ENCODE peak calls at places on chromosome 21, in eight cellular contexts. One of them, this sample, is unnamed.
A peak's percentile ranks its signal among the peaks of the same experiment; 100 is the strongest.

GRCh38 chr21:29322570-29322957 is 23.8 kb downstream of the BACH1 start:
- DNase-seq in mesenchymal stem cell: no peak
- DNase-seq in SK-N-SH: no peak
- DNase-seq in GM23248: no peak
- DNase-seq in fibroblast of lung: no peak
- DNase-seq in colonic mucosa: no peak
- DNase-seq in neural progenitor cell: no peak
- DNase-seq in H9: no peak
- DNase-seq in this sample: no peak

GRCh38 chr21:27268290-27268689 is 301.4 kb upstream of the ADAMTS5 start:
- DNase-seq in neural progenitor cell: no peak
- DNase-seq in SK-N-SH: no peak
- DNase-seq in GM23248: peak; percentile 65
- DNase-seq in fibroblast of lung: peak; percentile 49
- DNase-seq in H9: no peak
- DNase-seq in colonic mucosa: no peak
- DNase-seq in mesenchymal stem cell: no peak
- DNase-seq in this sample: no peak

GRCh38 chr21:35257413-35257812 is 208.3 kb upstream of the RUNX1 start:
- DNase-seq in fibroblast of lung: peak; percentile 97
- DNase-seq in colonic mucosa: peak; percentile 51
- DNase-seq in SK-N-SH: no peak
- DNase-seq in GM23248: peak; percentile 89
- DNase-seq in H9: no peak
- DNase-seq in neural progenitor cell: no peak
- DNase-seq in mesenchymal stem cell: peak; percentile 90
- DNase-seq in this sample: peak; percentile 70

GRCh38 chr21:27532081-27532480 is 565.2 kb upstream of the ADAMTS5 start:
- DNase-seq in colonic mucosa: peak; percentile 54
- DNase-seq in SK-N-SH: no peak
- DNase-seq in mesenchymal stem cell: peak; percentile 57
- DNase-seq in GM23248: peak; percentile 52
- DNase-seq in H9: no peak
- DNase-seq in neural progenitor cell: no peak
- DNase-seq in fibroblast of lung: peak; percentile 50
- DNase-seq in this sample: no peak

GRCh38 chr21:36661511-36662309 is 37.2 kb upstream of the SIM2 start:
- DNase-seq in SK-N-SH: peak; percentile 43
- DNase-seq in GM23248: peak; percentile 47
- DNase-seq in mesenchymal stem cell: peak; percentile 48
- DNase-seq in colonic mucosa: peak; percentile 41
- DNase-seq in fibroblast of lung: peak; percentile 54
- DNase-seq in neural progenitor cell: peak; percentile 62
- DNase-seq in H9: peak; percentile 58
- DNase-seq in this sample: no peak

GRCh38 chr21:38916214-38916964 is 110.7 kb downstream of the ETS2 start:
- DNase-seq in neural progenitor cell: no peak
- DNase-seq in SK-N-SH: no peak
- DNase-seq in GM23248: no peak
- DNase-seq in mesenchymal stem cell: no peak
- DNase-seq in fibroblast of lung: no peak
- DNase-seq in colonic mucosa: no peak
- DNase-seq in H9: no peak
- DNase-seq in this sample: no peak

GRCh38 chr21:24850121-24850520 is 757.2 kb downstream of the MRPL39 start:
- DNase-seq in GM23248: no peak
- DNase-seq in mesenchymal stem cell: no peak
- DNase-seq in H9: no peak
- DNase-seq in fibroblast of lung: no peak
- DNase-seq in SK-N-SH: no peak
- DNase-seq in neural progenitor cell: no peak
- DNase-seq in colonic mucosa: no peak
- DNase-seq in this sample: no peak

GRCh38 chr21:24896735-24897124 is 710.6 kb downstream of the MRPL39 start:
- DNase-seq in colonic mucosa: no peak
- DNase-seq in fibroblast of lung: no peak
- DNase-seq in neural progenitor cell: no peak
- DNase-seq in H9: no peak
- DNase-seq in mesenchymal stem cell: no peak
- DNase-seq in SK-N-SH: no peak
- DNase-seq in GM23248: no peak
- DNase-seq in this sample: no peak

GRCh38 chr21:28518620-28519019 is 474.1 kb downstream of the LTN1 start:
- DNase-seq in H9: no peak
- DNase-seq in neural progenitor cell: no peak
- DNase-seq in GM23248: peak; percentile 25
- DNase-seq in colonic mucosa: no peak
- DNase-seq in mesenchymal stem cell: no peak
- DNase-seq in fibroblast of lung: no peak
- DNase-seq in SK-N-SH: no peak
- DNase-seq in this sample: no peak

GRCh38 chr21:28215214-28215954 is 777.3 kb downstream of the LTN1 start:
- DNase-seq in SK-N-SH: no peak
- DNase-seq in colonic mucosa: no peak
- DNase-seq in H9: no peak
- DNase-seq in mesenchymal stem cell: peak; percentile 35
- DNase-seq in GM23248: peak; percentile 88
- DNase-seq in neural progenitor cell: no peak
- DNase-seq in fibroblast of lung: peak; percentile 63
- DNase-seq in this sample: no peak

GRCh38 chr21:39022035-39022900 is 161.0 kb downstream of the PSMG1 start:
- DNase-seq in neural progenitor cell: no peak
- DNase-seq in GM23248: no peak
- DNase-seq in SK-N-SH: no peak
- DNase-seq in colonic mucosa: no peak
- DNase-seq in H9: no peak
- DNase-seq in mesenchymal stem cell: no peak
- DNase-seq in fibroblast of lung: no peak
- DNase-seq in this sample: peak; percentile 76

DNA sequence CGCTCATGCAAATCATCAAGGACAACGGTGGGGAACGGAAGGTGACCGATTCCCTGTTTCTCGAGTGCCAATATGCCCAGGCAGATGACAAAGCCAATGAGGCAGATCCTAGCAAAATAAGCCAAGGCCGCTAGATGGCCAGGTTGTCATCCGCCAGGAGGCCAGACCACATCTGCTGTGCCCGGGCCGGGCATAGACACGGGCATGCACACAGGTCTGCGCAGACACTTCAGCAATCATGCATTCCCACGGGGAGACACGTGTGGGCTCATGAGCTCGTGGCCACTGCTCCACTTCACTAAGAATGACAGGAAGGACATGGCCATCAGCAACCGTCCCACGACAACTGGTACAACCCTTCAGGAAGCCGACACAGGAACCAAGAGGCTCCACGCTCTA is 23.4 kb downstream of the WDR4 start:
- DNase-seq in fibroblast of lung: no peak
- DNase-seq in colonic mucosa: no peak
- DNase-seq in H9: no peak
- DNase-seq in SK-N-SH: no peak
- DNase-seq in mesenchymal stem cell: no peak
- DNase-seq in neural progenitor cell: no peak
- DNase-seq in GM23248: no peak
- DNase-seq in this sample: no peak
- H3K4me1 ChIP-seq in fibroblast of lung: no peaks in the 10 kb centered on the region
- H3K4me1 ChIP-seq in colonic mucosa: no peaks in the 10 kb centered on the region
- H3K4me1 ChIP-seq in H9: no peaks in the 10 kb centered on the region
- H3K4me1 ChIP-seq in SK-N-SH: no peaks in the 10 kb centered on the region
- H3K4me1 ChIP-seq in mesenchymal stem cell: no peaks in the 10 kb centered on the region
- H3K4me1 ChIP-seq in neural progenitor cell: no peaks in the 10 kb centered on the region
- H3K4me1 ChIP-seq in GM23248: no peaks in the 10 kb centered on the region
- H3K4me1 ChIP-seq in this sample: no peaks in the 10 kb centered on the region

DNA sequence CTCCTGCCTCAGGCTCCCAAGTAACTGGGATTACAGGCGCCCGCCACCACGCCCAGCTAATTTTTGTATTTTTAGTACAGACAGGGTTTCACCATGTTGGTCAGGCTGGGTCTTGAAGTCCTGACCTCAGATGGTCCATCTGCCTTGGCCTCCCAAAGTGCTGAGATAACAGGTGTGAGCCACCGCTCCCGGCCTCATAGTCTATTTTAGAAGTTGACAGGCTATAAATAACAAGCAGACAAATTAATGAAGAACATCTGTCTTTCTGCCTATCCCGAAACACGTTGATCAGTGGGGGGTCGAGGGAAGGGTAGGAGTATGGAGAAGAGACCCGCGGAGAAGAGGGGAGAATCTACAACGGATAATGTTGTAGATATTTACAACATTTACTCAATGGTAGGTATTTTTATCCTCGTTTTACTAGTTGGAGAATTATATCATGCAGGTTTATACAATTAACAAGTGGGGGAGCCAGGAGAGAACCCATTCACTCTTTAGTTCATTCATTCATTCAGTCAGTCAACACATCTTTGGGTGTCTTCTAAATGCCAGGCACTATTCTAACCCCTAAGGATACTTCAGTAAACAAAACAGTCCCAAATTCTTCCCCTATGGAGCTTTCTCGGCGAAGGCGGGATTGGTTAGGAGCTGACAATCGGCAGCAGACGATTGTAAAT is 501 bp upstream of the IFNAR2 start:
- DNase-seq in H9: no peak
- DNase-seq in SK-N-SH: peak; percentile 21
- DNase-seq in fibroblast of lung: no peak
- DNase-seq in neural progenitor cell: no peak
- DNase-seq in GM23248: no peak
- DNase-seq in mesenchymal stem cell: no peak
- DNase-seq in colonic mucosa: no peak
- DNase-seq in this sample: no peak
- H3K9ac ChIP-seq in H9: no peak overlapping the region
- H3K9ac ChIP-seq in SK-N-SH: no peak overlapping the region
- H3K9ac ChIP-seq in fibroblast of lung: no peak overlapping the region
- H3K9ac ChIP-seq in neural progenitor cell: no peak overlapping the region
- H3K9ac ChIP-seq in GM23248: peak overlapping the region; percentile 97
- H3K9ac ChIP-seq in mesenchymal stem cell: peak overlapping the region; percentile 78
- H3K9ac ChIP-seq in colonic mucosa: no peak overlapping the region
- H3K9ac ChIP-seq in this sample: no peak overlapping the region

GRCh38 chr21:43812139-43812821 is 22.9 kb downstream of the RRP1 start:
- DNase-seq in fibroblast of lung: no peak
- DNase-seq in SK-N-SH: no peak
- DNase-seq in neural progenitor cell: no peak
- DNase-seq in colonic mucosa: no peak
- DNase-seq in GM23248: no peak
- DNase-seq in mesenchymal stem cell: no peak
- DNase-seq in H9: no peak
- DNase-seq in this sample: peak; percentile 79
- H3K4me1 ChIP-seq in fibroblast of lung: peaks cover 4% of the 10 kb centered on the region
- H3K4me1 ChIP-seq in SK-N-SH: no peaks in the 10 kb centered on the region
- H3K4me1 ChIP-seq in neural progenitor cell: peaks cover 18% of the 10 kb centered on the region
- H3K4me1 ChIP-seq in colonic mucosa: peaks cover 6% of the 10 kb centered on the region
- H3K4me1 ChIP-seq in GM23248: no peaks in the 10 kb centered on the region
- H3K4me1 ChIP-seq in mesenchymal stem cell: peaks cover 7% of the 10 kb centered on the region
- H3K4me1 ChIP-seq in H9: no peaks in the 10 kb centered on the region
- H3K4me1 ChIP-seq in this sample: no peaks in the 10 kb centered on the region

DNA sequence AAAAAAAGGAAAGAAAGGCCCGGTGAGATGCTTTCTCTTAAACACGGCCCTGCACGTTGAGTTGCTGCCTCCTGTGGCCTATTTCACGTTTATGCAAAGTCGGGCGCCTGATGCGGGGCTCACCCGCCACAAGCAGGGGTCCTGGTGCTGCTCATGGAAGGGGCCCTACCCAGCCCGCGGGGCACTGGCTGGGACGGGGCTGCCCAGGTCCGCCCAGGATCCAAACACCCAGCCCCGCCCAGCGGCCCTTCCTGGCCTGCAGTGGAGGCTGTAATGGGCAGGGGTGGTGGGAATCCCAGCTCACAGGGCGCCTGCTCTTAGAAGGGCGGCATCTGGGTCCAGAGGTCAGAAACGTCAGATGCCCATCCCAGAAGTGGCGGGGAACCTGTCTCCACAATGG is 1.6 kb downstream of the COL6A2 start:
- DNase-seq in SK-N-SH: peak; percentile 47
- DNase-seq in mesenchymal stem cell: peak; percentile 64
- DNase-seq in colonic mucosa: peak; percentile 32
- DNase-seq in H9: peak; percentile 62
- DNase-seq in fibroblast of lung: peak; percentile 54
- DNase-seq in GM23248: peak; percentile 74
- DNase-seq in neural progenitor cell: peak; percentile 34
- DNase-seq in this sample: peak; percentile 69
- H3K9ac ChIP-seq in SK-N-SH: no peak overlapping the region
- H3K9ac ChIP-seq in mesenchymal stem cell: peak overlapping the region; percentile 88
- H3K9ac ChIP-seq in colonic mucosa: peak overlapping the region; percentile 8
- H3K9ac ChIP-seq in H9: no peak overlapping the region
- H3K9ac ChIP-seq in fibroblast of lung: peak overlapping the region; percentile 74
- H3K9ac ChIP-seq in GM23248: peak overlapping the region; percentile 97
- H3K9ac ChIP-seq in neural progenitor cell: no peak overlapping the region
- H3K9ac ChIP-seq in this sample: no peak overlapping the region

GRCh38 chr21:15759469-15759868 is 29.7 kb downstream of the USP25 start:
- DNase-seq in colonic mucosa: no peak
- DNase-seq in neural progenitor cell: no peak
- DNase-seq in mesenchymal stem cell: no peak
- DNase-seq in H9: no peak
- DNase-seq in SK-N-SH: no peak
- DNase-seq in GM23248: no peak
- DNase-seq in fibroblast of lung: no peak
- DNase-seq in this sample: no peak
- H3K4me1 ChIP-seq in colonic mucosa: peaks cover 16% of the 10 kb centered on the region
- H3K4me1 ChIP-seq in neural progenitor cell: peaks cover 14% of the 10 kb centered on the region
- H3K4me1 ChIP-seq in mesenchymal stem cell: peaks cover 2% of the 10 kb centered on the region
- H3K4me1 ChIP-seq in H9: peaks cover 13% of the 10 kb centered on the region
- H3K4me1 ChIP-seq in SK-N-SH: no peaks in the 10 kb centered on the region
- H3K4me1 ChIP-seq in GM23248: peaks cover 7% of the 10 kb centered on the region
- H3K4me1 ChIP-seq in fibroblast of lung: no peaks in the 10 kb centered on the region
- H3K4me1 ChIP-seq in this sample: peaks cover 4% of the 10 kb centered on the region

DNA sequence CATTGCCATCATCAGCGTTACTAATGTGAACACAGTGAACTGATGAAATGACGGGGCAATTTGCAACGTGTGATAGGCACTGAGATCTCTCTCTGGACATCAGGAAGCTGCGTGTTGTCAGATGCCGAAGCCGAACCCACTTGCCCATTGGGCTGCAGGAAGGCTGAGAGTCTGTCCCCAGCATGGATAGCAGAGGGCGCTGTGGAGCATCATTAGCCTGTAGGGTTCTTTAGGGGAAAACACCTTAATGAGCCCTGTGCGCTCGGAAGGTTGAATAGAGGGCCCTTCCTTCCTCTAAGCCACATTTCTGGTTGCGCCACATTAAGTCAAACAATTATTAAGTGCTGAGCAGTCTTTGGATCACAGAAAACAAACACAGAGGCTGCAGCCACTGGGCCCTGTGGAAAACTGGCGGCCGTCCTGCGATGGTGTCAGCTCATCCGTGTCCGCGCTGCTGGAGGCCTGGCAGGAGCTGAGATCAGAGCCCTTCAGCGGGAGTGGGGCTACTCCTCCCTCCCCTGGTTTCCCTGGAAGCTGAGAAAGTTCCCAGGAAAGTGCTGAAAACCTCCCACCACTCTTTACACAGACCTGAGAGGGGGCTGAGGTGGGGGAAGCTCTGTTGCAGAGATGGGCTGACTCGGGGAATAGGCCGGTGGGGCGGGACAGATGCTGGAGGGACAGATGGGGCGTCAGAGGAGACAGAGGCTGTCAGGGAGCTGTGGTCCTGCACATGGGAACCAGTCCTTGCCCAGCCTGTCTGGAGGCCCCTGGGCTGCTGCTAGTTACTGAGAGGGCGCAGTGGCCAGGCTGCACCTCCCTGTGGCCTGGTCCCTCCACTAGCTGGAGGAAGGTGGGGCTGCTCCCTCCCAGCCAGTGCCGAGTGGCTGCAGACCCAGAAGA is 12.7 kb downstream of the TFF2 start:
- DNase-seq in GM23248: peak; percentile 67
- DNase-seq in mesenchymal stem cell: peak; percentile 17
- DNase-seq in SK-N-SH: peak; percentile 55
- DNase-seq in fibroblast of lung: peak; percentile 50
- DNase-seq in colonic mucosa: peak; percentile 90
- DNase-seq in neural progenitor cell: peak; percentile 87
- DNase-seq in H9: peak; percentile 86
- DNase-seq in this sample: peak; percentile 90
- H3K9ac ChIP-seq in GM23248: no peak overlapping the region
- H3K9ac ChIP-seq in mesenchymal stem cell: no peak overlapping the region
- H3K9ac ChIP-seq in SK-N-SH: no peak overlapping the region
- H3K9ac ChIP-seq in fibroblast of lung: no peak overlapping the region
- H3K9ac ChIP-seq in colonic mucosa: no peak overlapping the region
- H3K9ac ChIP-seq in neural progenitor cell: no peak overlapping the region
- H3K9ac ChIP-seq in H9: no peak overlapping the region
- H3K9ac ChIP-seq in this sample: no peak overlapping the region

This sample was measured in kidney.